ENCODE peak calls at places on chromosome 20, in five cellular contexts. G is Ammon's horn, L is NCI-H460, C is GM23248, J is SW 1271. Q is an unnamed sample.

GRCh38 chr20:46446851-46447250 is 40.4 kb upstream of the ELMO2 start:
- DNase-seq in J (no peak), C (no peak), G (no peak), L (no peak), Q (no peak)

GRCh38 chr20:63624486-63624885 is 2.4 kb downstream of the GMEB2 start:
- DNase-seq in L (no peak), C (peak), G (no peak), J (no peak), Q (no peak)

GRCh38 chr20:62953839-62954703 is 1.6 kb downstream of the SLC17A9 start:
- DNase-seq in C (peak), J (no peak), G (peak), L (peak), Q (peak)

GRCh38 chr20:21373436-21373835 is 23.9 kb downstream of the NKX2-4 start:
- DNase-seq in J (no peak), C (no peak), G (no peak), L (no peak), Q (no peak)

GRCh38 chr20:17498181-17498580 is 33.0 kb downstream of the BFSP1 start:
- DNase-seq in G (no peak), L (no peak), J (no peak), C (peak), Q (peak)

GRCh38 chr20:25499855-25500434 is 85.4 kb downstream of the NINL start:
- DNase-seq in G (no peak), C (no peak), L (no peak), J (no peak), Q (no peak)

GRCh38 chr20:50679753-50680105 is 11.6 kb downstream of the RIPOR3 start:
- DNase-seq in C (no peak), J (no peak), L (no peak), G (no peak), Q (no peak)

GRCh38 chr20:60465993-60466682 is 507.9 kb downstream of the CDH26 start:
- DNase-seq in L (no peak), J (no peak), C (peak), G (no peak), Q (no peak)

GRCh38 chr20:53291548-53291947 is 302.1 kb downstream of the ZNF217 start:
- DNase-seq in L (peak), J (no peak), G (no peak), C (no peak), Q (no peak)

GRCh38 chr20:24018796-24019195 is 30.2 kb upstream of the GGTLC1 start:
- DNase-seq in G (no peak), C (peak), L (no peak), J (no peak), Q (no peak)

GRCh38 chr20:41366546-41367392 is at the start of gene EMILIN3:
- DNase-seq in J (no peak), L (no peak), C (peak), G (no peak), Q (no peak)

GRCh38 chr20:56760610-56761009 is 131.5 kb downstream of the TFAP2C start:
- DNase-seq in G (no peak), J (no peak), L (no peak), C (peak), Q (no peak)

Q was measured in coronary artery.